ENCODE peak calls at places on chromosomes 12 and 14, in six cellular contexts. T is Panc1, S is A549, Z is SK-N-SH, N is HL-60, V is GM12878. K is an unnamed sample.
A peak's percentile ranks its signal among the peaks of the same experiment; 100 is the strongest.

GRCh38 chr14:24092960-24093900 is 881 bp upstream of the PCK2 start:
- DNase-seq in T (no peak), S (no peak), V (no peak), N (no peak), Z (no peak), K (no peak)

GRCh38 chr14:63039800-63040380 is 5.4 kb downstream of the KCNH5 start:
- DNase-seq in V (no peak), Z (peak; percentile 35), T (peak; percentile 13), S (no peak), N (no peak), K (peak; percentile 81)

GRCh38 chr14:50383618-50384225 is 13.0 kb downstream of the CDKL1 start:
- DNase-seq in S (no peak), N (no peak), V (no peak), T (no peak), Z (no peak), K (no peak)

GRCh38 chr12:61996717-61997116 is 263.5 kb upstream of the USP15 start:
- DNase-seq in T (no peak), N (no peak), S (no peak), V (no peak), Z (no peak), K (no peak)

GRCh38 chr14:56821807-56822615 is 11.7 kb upstream of the OTX2 start:
- DNase-seq in N (no peak), T (no peak), S (no peak), Z (no peak), V (no peak), K (no peak)

GRCh38 chr12:3803865-3804472 is 51.1 kb upstream of the CRACR2A start:
- DNase-seq in S (peak; percentile 41), Z (peak; percentile 52), N (peak; percentile 43), T (peak; percentile 54), V (peak; percentile 23), K (peak; percentile 89)

GRCh38 chr12:77833329-77833728 is 2.6 kb downstream of the NAV3 start:
- DNase-seq in V (no peak), Z (no peak), N (no peak), T (no peak), S (no peak), K (no peak)

GRCh38 chr14:105091335-105092123 is 26.3 kb upstream of the GPR132 start:
- DNase-seq in Z (no peak), T (no peak), N (no peak), S (peak; percentile 93), V (no peak), K (no peak)

GRCh38 chr14:22973217-22974032 is 8.9 kb downstream of the AJUBA start:
- DNase-seq in V (no peak), N (no peak), S (peak; percentile 63), T (no peak), Z (peak; percentile 67), K (peak; percentile 77)

GRCh38 chr14:77220246-77221017 is 38.8 kb downstream of the TMEM63C start:
- DNase-seq in Z (no peak), S (no peak), T (no peak), V (no peak), N (no peak), K (no peak)

GRCh38 chr14:63470877-63471565 is 72.2 kb downstream of the PPP2R5E start:
- DNase-seq in Z (no peak), V (peak; percentile 68), S (peak; percentile 64), T (no peak), N (no peak), K (no peak)

GRCh38 chr12:5889381-5890047 is 55.5 kb downstream of the ANO2 start:
- DNase-seq in T (no peak), Z (peak; percentile 39), S (no peak), V (no peak), N (no peak), K (peak; percentile 44)

GRCh38 chr14:64726585-64726890 is 22.3 kb downstream of the PLEKHG3 start:
- DNase-seq in Z (no peak), V (no peak), N (no peak), S (peak; percentile 82), T (no peak), K (peak; percentile 56)

GRCh38 chr14:102510616-102511520 is 1.3 kb upstream of the ANKRD9 start:
- DNase-seq in V (no peak), S (no peak), T (no peak), N (no peak), Z (no peak), K (peak; percentile 94)

GRCh38 chr12:120260607-120261006 is 4.9 kb downstream of the PXN start:
- DNase-seq in Z (no peak), S (no peak), N (no peak), V (no peak), T (no peak), K (no peak)

GRCh38 chr12:2613674-2614073 is 181.1 kb upstream of the FKBP4 start:
- DNase-seq in N (no peak), S (peak; percentile 22), V (peak; percentile 15), T (peak; percentile 67), Z (no peak), K (no peak)

GRCh38 chr14:44112774-44113460 is 394.2 kb downstream of the FSCB start:
- DNase-seq in S (no peak), N (no peak), T (no peak), Z (no peak), V (no peak), K (no peak)

GRCh38 chr12:109421355-109422087 is 55.6 kb downstream of the KCTD10 start:
- DNase-seq in S (no peak), N (no peak), V (no peak), T (no peak), Z (no peak), K (no peak)

GRCh38 chr12:27504506-27504905 is 19.5 kb upstream of the PPFIBP1 start:
- DNase-seq in Z (no peak), V (no peak), T (no peak), S (no peak), N (no peak), K (no peak)

GRCh38 chr12:19432309-19433170 is 6.8 kb upstream of the AEBP2 start:
- DNase-seq in S (no peak), Z (no peak), N (no peak), T (no peak), V (no peak), K (no peak)

GRCh38 chr14:40629144-40629543 is 977.5 kb upstream of the LRFN5 start:
- DNase-seq in N (no peak), S (no peak), Z (no peak), V (no peak), T (no peak), K (no peak)

GRCh38 chr12:47818007-47818376 is 1.7 kb downstream of the HDAC7 start:
- DNase-seq in T (no peak), Z (no peak), N (no peak), V (no peak), S (no peak), K (no peak)

GRCh38 chr14:105199093-105199492 is 18.0 kb upstream of the NUDT14 start:
- DNase-seq in S (no peak), N (no peak), V (no peak), T (no peak), Z (no peak), K (no peak)

GRCh38 chr14:104665663-104666522 is 23.5 kb upstream of the INF2 start:
- DNase-seq in T (no peak), N (no peak), V (no peak), Z (no peak), S (peak; percentile 86), K (peak; percentile 54)

GRCh38 chr12:132338311-132338710 is 8.9 kb upstream of the GALNT9 start:
- DNase-seq in N (no peak), V (no peak), Z (no peak), S (no peak), T (no peak), K (no peak)

GRCh38 chr12:126727656-126728055 is 1539.3 kb upstream of the TMEM132C start:
- DNase-seq in S (no peak), V (no peak), Z (no peak), N (no peak), T (no peak), K (peak; percentile 50)

GRCh38 chr12:110767863-110768262 is 25.2 kb upstream of the PPP1CC start:
- DNase-seq in T (no peak), Z (no peak), V (no peak), S (no peak), N (no peak), K (no peak)

GRCh38 chr14:80638620-80639215 is 302.8 kb downstream of the CEP128 start:
- DNase-seq in Z (no peak), T (no peak), S (peak; percentile 27), N (no peak), V (no peak), K (no peak)

GRCh38 chr14:76810953-76811400 is 1.7 kb downstream of the ANGEL1 start:
- DNase-seq in Z (peak; percentile 36), T (no peak), S (peak; percentile 38), N (no peak), V (no peak), K (peak; percentile 41)

GRCh38 chr12:75364918-75365317 is 26.0 kb upstream of the GLIPR1L2 start:
- DNase-seq in Z (no peak), V (no peak), S (no peak), N (peak; percentile 72), T (no peak), K (no peak)

GRCh38 chr12:114835031-114835430 is 151.1 kb upstream of the TBX3 start:
- DNase-seq in Z (no peak), V (no peak), N (no peak), S (no peak), T (no peak), K (no peak)
- TF ChIP-seq REST in Z (no peak), V (no peak), N (no peak), S (no peak), T (no peak), K (no peak)

GRCh38 chr12:68242777-68243176 is 10.6 kb downstream of the IL22 start:
- DNase-seq in T (no peak), N (no peak), S (no peak), V (no peak), Z (no peak), K (no peak)
- TF ChIP-seq REST in T (no peak), N (no peak), S (no peak), V (no peak), Z (no peak), K (no peak)

GRCh38 chr12:125092872-125093680 is 27.8 kb downstream of the AACS start:
- DNase-seq in N (no peak), T (no peak), Z (no peak), S (no peak), V (no peak), K (peak; percentile 31)
- TF ChIP-seq REST in N (no peak), T (no peak), Z (no peak), S (no peak), V (no peak), K (no peak)

DNA sequence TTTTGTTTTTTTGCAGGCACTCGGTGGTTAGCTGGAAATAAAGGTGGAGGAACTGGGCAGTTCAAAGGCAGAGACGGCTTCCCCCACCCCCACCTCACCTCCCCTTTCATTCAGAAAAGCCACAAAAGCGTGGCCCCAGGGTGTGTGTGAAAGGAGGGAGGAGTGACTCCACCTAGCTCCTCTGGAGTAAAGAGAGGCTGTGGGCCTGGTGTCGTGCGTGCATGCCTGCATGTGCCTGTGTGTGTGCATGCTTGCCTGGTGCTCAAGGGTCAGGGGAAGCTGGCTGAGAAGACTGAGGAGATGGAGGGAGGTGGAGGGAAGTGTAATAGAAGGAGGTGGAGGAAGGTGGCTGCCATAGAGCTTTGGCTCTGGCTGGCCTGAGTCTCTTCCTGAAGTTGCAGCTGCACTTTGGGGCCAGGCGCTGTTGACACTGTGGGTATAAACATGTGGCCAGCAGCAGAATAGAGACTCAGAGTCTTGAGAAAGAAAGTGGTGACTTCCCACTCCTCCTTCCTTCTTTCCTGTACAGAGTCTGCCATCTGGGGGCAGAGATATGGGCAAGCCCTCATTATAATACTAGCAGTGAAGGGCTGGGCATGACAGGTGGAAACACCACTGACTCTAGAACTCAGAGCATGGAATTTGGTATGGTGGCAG is 36.9 kb upstream of the SINHCAF start:
- DNase-seq in N (peak; percentile 61), S (no peak), V (peak; percentile 46), Z (no peak), T (no peak), K (peak; percentile 66)
- TF ChIP-seq REST in N (peak; percentile 39), S (no peak), V (no peak), Z (no peak), T (no peak), K (no peak)

GRCh38 chr14:55071870-55072640 is 20.6 kb downstream of the MAPK1IP1L start:
- DNase-seq in N (no peak), S (no peak), T (no peak), V (peak; percentile 92), Z (no peak), K (no peak)
- TF ChIP-seq REST in N (no peak), S (no peak), T (no peak), V (no peak), Z (no peak), K (no peak)